ENCODE peak calls at places on chromosomes 4 and X, in seven cellular contexts. B, S, O, D, P, C and K are unnamed samples.

GRCh38 chr4:72286185-72286584 is 254.4 kb downstream of the NPFFR2 start:
- DNase-seq in D (no peak), B (no peak), P (no peak), O (no peak), S (peak), C (no peak), K (no peak)

GRCh38 chr4:3836041-3836801 is 70.0 kb downstream of the ADRA2C start:
- DNase-seq in P (no peak), S (no peak), O (no peak), B (no peak), C (no peak), D (no peak), K (no peak)

GRCh38 chr4:101147283-101147682 is 200.0 kb downstream of the PPP3CA start:
- DNase-seq in S (no peak), D (no peak), B (no peak), O (no peak), P (no peak), C (no peak), K (no peak)

GRCh38 chr4:11232004-11232403 is 196.7 kb downstream of the HS3ST1 start:
- DNase-seq in O (no peak), C (no peak), P (no peak), D (no peak), S (no peak), B (no peak), K (no peak)

GRCh38 chrX:22134681-22135080 is 102.6 kb downstream of the PHEX start:
- DNase-seq in S (peak), O (no peak), C (no peak), D (no peak), B (no peak), P (peak), K (no peak)

GRCh38 chr4:146343199-146343598 is 128.9 kb downstream of the REELD1 start:
- DNase-seq in S (no peak), C (no peak), D (no peak), B (no peak), P (no peak), O (no peak), K (no peak)

GRCh38 chr4:131091896-131092295 is 1995.9 kb downstream of the C4orf33 start:
- DNase-seq in D (no peak), B (no peak), P (no peak), S (peak), C (no peak), O (no peak), K (no peak)

GRCh38 chr4:134531013-134531412 is 329.4 kb upstream of the PABPC4L start:
- DNase-seq in P (no peak), B (no peak), S (no peak), C (no peak), O (no peak), D (no peak), K (no peak)

GRCh38 chr4:158162637-158163036 is 10.2 kb downstream of the GASK1B start:
- DNase-seq in P (no peak), C (no peak), B (no peak), D (no peak), S (peak), O (no peak), K (no peak)

GRCh38 chr4:103011378-103012025 is 8.0 kb downstream of the SLC9B1 start:
- DNase-seq in S (peak), C (no peak), P (peak), D (peak), B (no peak), O (peak), K (no peak)

GRCh38 chrX:118727686-118728339 is 407 bp downstream of the IL13RA1 start:
- DNase-seq in B (peak), S (peak), O (peak), P (peak), C (peak), D (no peak), K (peak)

GRCh38 chr4:153117554-153117953 is 86.7 kb upstream of the TRIM2 start:
- DNase-seq in C (no peak), P (no peak), O (no peak), D (no peak), B (no peak), S (no peak), K (no peak)

GRCh38 chr4:94758141-94758699 is 465 bp downstream of the BMPR1B start:
- DNase-seq in C (peak), O (no peak), S (peak), P (no peak), D (no peak), B (peak), K (peak)

GRCh38 chr4:38310446-38311043 is 350.3 kb downstream of the PTTG2 start:
- DNase-seq in O (no peak), C (no peak), B (no peak), S (peak), D (no peak), P (no peak), K (no peak)
- H3K27ac ChIP-seq in O (no peak), C (no peak), B (no peak), S (no peak), D (no peak), P (no peak), K (no peak)

GRCh38 chr4:188984518-188984917 is 845.3 kb downstream of the TRIML1 start:
- DNase-seq in C (no peak), D (no peak), O (no peak), S (no peak), P (no peak), B (no peak), K (no peak)
- H3K27ac ChIP-seq in C (no peak), D (no peak), O (no peak), S (no peak), P (no peak), B (no peak), K (no peak)

GRCh38 chr4:147853706-147854105 is 121.8 kb downstream of the ARHGAP10 start:
- DNase-seq in P (no peak), O (no peak), S (peak), D (no peak), C (no peak), B (no peak), K (no peak)

GRCh38 chr4:147855670-147856069 is 123.8 kb downstream of the ARHGAP10 start:
- DNase-seq in C (no peak), D (no peak), P (no peak), S (no peak), O (no peak), B (no peak), K (no peak)

GRCh38 chr4:147851135-147851534 is 119.2 kb downstream of the ARHGAP10 start:
- DNase-seq in P (no peak), C (no peak), O (no peak), D (no peak), S (no peak), B (no peak), K (no peak)

GRCh38 chr4:147848634-147849033 is 116.7 kb downstream of the ARHGAP10 start:
- DNase-seq in S (no peak), O (no peak), C (no peak), P (no peak), B (no peak), D (no peak), K (no peak)

GRCh38 chr4:147854154-147854553 is 122.3 kb downstream of the ARHGAP10 start:
- DNase-seq in D (no peak), C (no peak), B (no peak), P (no peak), O (no peak), S (peak), K (no peak)
- H3K27ac ChIP-seq in D (no peak), C (peak), B (no peak), P (no peak), O (no peak), S (peak), K (peak)

DNA sequence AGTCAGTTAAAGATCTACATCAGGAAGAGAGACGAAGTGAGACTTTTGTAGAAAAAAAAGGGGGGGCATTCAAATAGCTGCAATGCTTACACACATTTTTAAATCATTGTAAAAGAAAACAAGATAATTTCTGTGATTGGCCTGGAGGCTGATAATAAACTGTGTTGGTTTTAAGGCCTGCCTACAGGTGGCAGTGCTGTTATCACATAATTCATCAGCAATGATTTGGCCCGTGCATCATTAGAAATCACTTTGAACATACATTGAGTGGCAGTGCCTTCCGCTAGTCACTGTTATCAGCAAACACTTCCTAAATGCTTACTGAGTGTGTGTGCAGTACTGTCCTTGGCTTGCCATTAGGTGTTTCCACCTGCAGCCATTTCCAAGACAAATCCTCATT is 831.9 kb downstream of the TRIML1 start:
- DNase-seq in P (no peak), B (no peak), D (no peak), O (no peak), S (peak), C (no peak), K (no peak)
- H3K27ac ChIP-seq in P (no peak), B (no peak), D (no peak), O (no peak), S (no peak), C (no peak), K (no peak)

DNA sequence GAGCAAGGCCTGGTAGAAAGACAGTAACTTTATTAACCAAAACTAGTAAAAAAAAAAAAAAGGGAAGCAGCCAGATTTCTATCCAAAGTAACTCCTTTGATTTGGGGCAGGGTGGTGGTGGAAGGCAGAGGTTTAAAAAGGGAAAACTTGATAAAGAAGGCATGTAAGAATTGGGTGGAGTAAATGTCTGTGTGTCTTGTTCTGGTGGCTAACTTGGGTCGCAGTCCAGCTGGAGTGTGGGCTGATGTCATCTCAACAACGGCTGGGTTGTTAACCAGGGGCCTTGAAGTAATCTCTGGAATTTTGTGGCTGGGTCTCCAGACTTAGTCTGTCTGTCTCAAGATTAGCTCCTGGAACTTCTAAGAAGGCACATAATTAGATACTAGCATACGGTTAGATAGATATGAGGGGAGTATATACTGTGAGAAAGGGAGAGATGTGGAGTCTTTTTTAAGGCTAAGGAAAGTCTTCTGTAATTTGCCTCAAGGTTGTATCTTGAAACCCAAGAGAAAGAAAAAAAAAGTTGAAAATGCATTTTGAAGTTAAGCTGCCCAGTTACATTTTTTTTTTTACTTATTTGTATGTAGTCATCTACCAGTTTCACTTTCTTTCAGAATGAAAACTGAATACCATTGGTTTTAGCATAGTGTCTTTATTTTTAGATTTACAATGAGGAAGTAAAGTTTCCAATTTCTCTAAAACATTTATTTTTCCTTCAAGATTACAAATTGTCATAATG is 48.3 kb downstream of the MTHFD2L start:
- DNase-seq in B (no peak), P (no peak), C (peak), O (no peak), D (no peak), S (peak), K (no peak)
- H3K27ac ChIP-seq in B (no peak), P (no peak), C (peak), O (no peak), D (peak), S (peak), K (no peak)

GRCh38 chr4:78781925-78782324 is 5.8 kb downstream of the BMP2K start:
- DNase-seq in C (no peak), P (no peak), D (no peak), B (no peak), O (no peak), S (no peak), K (no peak)
- H3K27ac ChIP-seq in C (no peak), P (no peak), D (peak), B (no peak), O (no peak), S (no peak), K (no peak)

DNA sequence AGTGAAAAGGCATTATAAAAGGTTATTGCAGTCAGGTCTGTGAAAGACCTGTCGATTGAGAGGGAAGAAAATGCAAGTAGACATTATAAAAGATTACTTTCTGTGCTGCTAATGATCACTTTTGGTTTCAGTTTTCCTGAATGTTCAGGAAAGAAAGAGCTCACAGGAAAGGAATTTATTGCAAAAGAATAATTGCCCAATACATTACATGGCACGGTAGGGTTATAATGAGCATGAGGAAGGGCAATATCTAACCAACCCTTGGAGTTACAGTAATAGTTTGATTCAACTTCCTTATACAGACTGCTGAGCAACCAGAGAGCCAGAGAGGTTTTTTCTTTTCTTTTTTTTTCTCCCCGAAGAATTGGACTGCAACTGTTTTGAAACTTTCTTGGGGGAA is 246.9 kb downstream of the C4orf33 start:
- DNase-seq in C (no peak), O (no peak), D (no peak), S (peak), P (no peak), B (no peak), K (no peak)
- H3K27ac ChIP-seq in C (no peak), O (peak), D (no peak), S (peak), P (peak), B (no peak), K (no peak)

DNA sequence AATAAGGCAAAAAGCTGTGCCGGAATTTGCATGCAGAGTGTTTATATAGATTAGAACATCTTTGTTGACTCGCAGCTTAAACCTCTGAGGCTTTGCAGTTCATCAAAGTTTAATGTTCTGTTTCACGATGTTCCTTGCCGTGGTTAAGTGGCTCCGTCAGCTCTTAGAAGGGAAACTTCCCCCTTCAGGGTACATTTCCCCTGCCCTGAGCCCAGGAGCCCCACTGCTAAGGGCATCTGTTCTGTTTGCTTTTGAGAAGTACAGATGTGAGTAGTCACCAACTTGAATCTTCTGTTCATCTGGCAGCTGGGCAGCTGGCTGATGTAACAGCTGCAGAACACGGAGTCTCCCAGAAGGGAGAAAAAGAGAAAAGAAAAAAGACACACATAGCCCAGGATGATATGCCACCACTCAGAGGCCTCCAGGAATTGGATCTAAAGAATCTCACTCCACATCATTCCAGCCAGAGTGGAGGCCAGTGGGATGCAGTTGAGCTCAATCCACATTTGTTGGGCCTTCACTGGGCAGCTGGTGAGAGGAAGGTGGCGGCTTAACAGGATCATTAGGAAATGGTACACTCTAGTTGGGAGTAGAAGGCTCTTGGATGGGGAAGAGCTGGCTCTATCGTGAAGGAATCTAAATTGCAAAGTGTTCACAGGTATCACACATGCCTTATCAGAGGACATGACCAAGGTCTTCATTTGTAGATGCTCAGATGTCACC is 178.7 kb upstream of the RBPJ start:
- DNase-seq in O (no peak), P (no peak), S (peak), B (no peak), C (peak), D (no peak), K (no peak)
- H3K27ac ChIP-seq in O (peak), P (no peak), S (peak), B (no peak), C (no peak), D (no peak), K (peak)

GRCh38 chrX:46961574-46962279 is 49.5 kb downstream of the JADE3 start:
- DNase-seq in C (no peak), B (no peak), O (no peak), S (no peak), D (no peak), P (no peak), K (no peak)
- H3K27ac ChIP-seq in C (no peak), B (no peak), O (no peak), S (no peak), D (no peak), P (no peak), K (no peak)

DNA sequence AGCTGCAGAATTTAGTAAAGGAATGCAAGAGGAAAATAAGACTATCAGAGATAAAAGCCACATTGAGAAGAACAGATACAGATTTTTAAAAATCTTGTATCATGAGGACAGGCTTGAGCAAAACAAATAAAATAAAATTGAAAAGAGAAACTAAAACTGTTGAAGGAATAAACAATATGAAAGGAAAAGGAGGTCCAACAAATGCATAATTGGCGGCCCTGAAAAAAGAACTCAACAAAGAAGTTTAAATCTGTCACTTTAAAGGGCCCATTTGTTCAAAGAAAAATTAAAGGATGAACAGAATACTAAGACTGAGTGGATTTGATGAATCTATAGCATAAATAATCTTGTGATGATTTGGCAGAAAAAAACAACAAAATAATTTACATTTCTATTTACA is 36.5 kb downstream of the TMPRSS11B start:
- DNase-seq in S (peak), O (no peak), B (no peak), P (no peak), C (no peak), D (no peak), K (no peak)
- H3K27ac ChIP-seq in S (no peak), O (no peak), B (no peak), P (no peak), C (no peak), D (no peak), K (no peak)